ENCODE peak calls at places on chromosomes 1 and 21, in seven cellular contexts. D, G, M, Z, E, P and L are unnamed samples.

GRCh38 chr21:32884062-32884461 is 112.5 kb upstream of the PAXBP1 start:
- DNase-seq in Z (no peak), G (no peak), D (no peak), M (no peak), P (no peak), E (no peak), L (no peak)

GRCh38 chr1:48898894-48899293 is 122.2 kb upstream of the BEND5 start:
- DNase-seq in G (no peak), E (no peak), P (no peak), Z (no peak), M (no peak), D (no peak), L (no peak)

GRCh38 chr1:230084408-230085177 is 17.6 kb downstream of the GALNT2 start:
- DNase-seq in Z (peak), M (peak), P (no peak), G (peak), D (peak), E (peak), L (peak)

GRCh38 chr1:226157761-226158316 is 28.7 kb downstream of the ACBD3 start:
- DNase-seq in M (no peak), P (no peak), Z (peak), D (no peak), G (no peak), E (no peak), L (no peak)

GRCh38 chr1:43969416-43969745 is 429 bp upstream of the DPH2 start:
- DNase-seq in E (no peak), G (no peak), D (no peak), P (no peak), Z (no peak), M (no peak), L (no peak)

GRCh38 chr1:24898909-24899439 is 31.1 kb downstream of the RUNX3 start:
- DNase-seq in M (no peak), G (no peak), E (no peak), Z (no peak), P (no peak), D (no peak), L (peak)

GRCh38 chr1:245091171-245091621 is 63.6 kb upstream of the KIF26B start:
- DNase-seq in E (no peak), Z (peak), G (no peak), M (no peak), D (no peak), P (no peak), L (no peak)

GRCh38 chr1:207815913-207816312 is 64.1 kb downstream of the CD46 start:
- DNase-seq in P (no peak), M (no peak), Z (no peak), E (no peak), G (no peak), D (no peak), L (peak)

GRCh38 chr1:47449702-47450552 is 12.1 kb downstream of the FOXD2 start:
- DNase-seq in G (no peak), D (peak), M (no peak), Z (no peak), P (peak), E (no peak), L (peak)

GRCh38 chr1:117612517-117613248 is 6.8 kb downstream of the TENT5C start:
- DNase-seq in G (no peak), E (no peak), P (no peak), D (peak), M (no peak), Z (peak), L (no peak)

GRCh38 chr21:45575993-45576837 is 34.0 kb upstream of the SLC19A1 start:
- DNase-seq in G (no peak), E (no peak), P (no peak), M (no peak), Z (no peak), D (no peak), L (no peak)

GRCh38 chr21:46018615-46019014 is 37.0 kb downstream of the COL6A1 start:
- DNase-seq in Z (no peak), E (no peak), M (no peak), D (no peak), P (no peak), G (no peak), L (no peak)

GRCh38 chr1:204868340-204868700 is 2.3 kb upstream of the NFASC start:
- DNase-seq in P (no peak), E (no peak), M (no peak), D (no peak), G (no peak), Z (no peak), L (no peak)

GRCh38 chr1:36858553-36858952 is 175.8 kb downstream of the GRIK3 start:
- DNase-seq in D (no peak), E (no peak), M (no peak), G (no peak), Z (no peak), P (no peak), L (no peak)

GRCh38 chr1:212518188-212518951 is 85.7 kb downstream of the NENF start:
- DNase-seq in M (peak), P (no peak), G (no peak), Z (peak), D (peak), E (peak), L (no peak)

GRCh38 chr21:31386006-31386405 is 41.9 kb upstream of the TIAM1 start:
- DNase-seq in E (no peak), P (no peak), M (no peak), D (no peak), G (no peak), Z (no peak), L (no peak)

GRCh38 chr1:20187103-20187812 is 940 bp upstream of the PLA2G2C start:
- DNase-seq in G (no peak), Z (no peak), M (no peak), P (no peak), E (no peak), D (no peak), L (peak)

GRCh38 chr1:218674280-218674773 is 329.2 kb downstream of the TGFB2 start:
- DNase-seq in E (peak), M (no peak), D (peak), P (no peak), Z (peak), G (no peak), L (no peak)

GRCh38 chr1:88740784-88741183 is 56.7 kb downstream of the PKN2 start:
- DNase-seq in E (no peak), M (no peak), Z (no peak), D (no peak), P (no peak), G (no peak), L (no peak)

GRCh38 chr1:28208818-28209441 is 23.9 kb downstream of the DNAJC8 start:
- DNase-seq in M (peak), E (peak), Z (peak), D (peak), G (peak), P (peak), L (peak)
- TF ChIP-seq CTCF in M (peak), E (peak), Z (peak), D (peak), G (peak), P (peak), L (peak)

GRCh38 chr1:160489513-160490261 is 33.4 kb downstream of the SLAMF6 start:
- DNase-seq in E (no peak), M (no peak), D (no peak), P (no peak), Z (no peak), G (no peak), L (no peak)

GRCh38 chr1:160496334-160496733 is 26.7 kb downstream of the SLAMF6 start:
- DNase-seq in M (no peak), D (no peak), P (no peak), E (no peak), G (no peak), Z (no peak), L (no peak)

GRCh38 chr1:160491017-160491416 is 32.0 kb downstream of the SLAMF6 start:
- DNase-seq in D (no peak), Z (no peak), G (no peak), E (no peak), P (no peak), M (no peak), L (no peak)

GRCh38 chr1:160492617-160493016 is 30.4 kb downstream of the SLAMF6 start:
- DNase-seq in P (no peak), M (no peak), D (no peak), Z (no peak), E (no peak), G (no peak), L (no peak)

GRCh38 chr1:160494620-160495019 is 28.4 kb downstream of the SLAMF6 start:
- DNase-seq in Z (no peak), E (no peak), P (no peak), D (no peak), M (no peak), G (no peak), L (no peak)
- TF ChIP-seq CTCF in Z (peak), E (peak), P (no peak), D (peak), M (peak), G (peak), L (no peak)

GRCh38 chr1:96845464-96845863 is 123.9 kb downstream of the PTBP2 start:
- DNase-seq in M (peak), D (peak), Z (no peak), E (no peak), P (peak), G (peak), L (peak)
- TF ChIP-seq CTCF in M (peak), D (peak), Z (peak), E (peak), P (peak), G (peak), L (peak)

DNA sequence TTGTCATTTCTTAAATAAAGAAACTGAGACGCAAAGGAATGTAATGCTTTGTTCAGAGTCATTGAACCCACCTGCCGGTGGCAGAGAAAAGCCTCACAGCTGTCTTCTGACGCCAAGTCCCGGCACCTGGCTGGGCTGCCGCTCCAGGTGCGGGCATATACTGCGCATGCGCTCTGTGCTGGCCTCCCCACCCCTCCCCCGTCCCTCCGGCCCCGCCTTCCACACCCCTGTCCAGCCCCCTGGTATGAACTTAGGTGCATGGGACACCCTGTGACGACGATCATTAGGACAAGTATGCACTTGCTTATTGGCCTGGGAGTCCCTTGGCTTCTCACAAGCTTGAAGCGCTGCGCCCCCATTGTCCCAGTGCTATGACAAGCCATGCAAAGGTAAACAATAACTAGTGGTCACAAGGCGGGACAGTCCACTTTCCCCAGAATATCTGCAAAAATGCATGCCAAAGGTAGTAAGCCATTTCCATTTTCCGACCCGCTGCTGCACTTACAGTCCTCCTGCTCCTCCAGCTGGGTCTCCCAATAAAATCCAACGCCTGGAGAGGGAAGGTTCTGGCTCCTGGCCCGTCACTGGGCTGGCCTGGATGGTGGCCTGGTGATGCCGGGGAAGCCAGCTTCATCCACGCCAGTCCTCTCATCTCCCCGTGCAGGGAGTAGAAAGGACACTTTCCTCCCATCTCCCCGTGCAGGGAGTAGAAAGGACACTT is 100.4 kb downstream of the PSMG1 start:
- DNase-seq in D (no peak), Z (no peak), E (no peak), G (no peak), M (no peak), P (no peak), L (no peak)
- TF ChIP-seq CTCF in D (no peak), Z (no peak), E (no peak), G (no peak), M (no peak), P (no peak), L (no peak)

GRCh38 chr1:85230305-85230977 is 29.0 kb downstream of the C1orf52 start:
- DNase-seq in G (no peak), M (no peak), E (no peak), Z (no peak), D (no peak), P (no peak), L (peak)
- TF ChIP-seq CTCF in G (peak), M (peak), E (peak), Z (peak), D (no peak), P (no peak), L (peak)

DNA sequence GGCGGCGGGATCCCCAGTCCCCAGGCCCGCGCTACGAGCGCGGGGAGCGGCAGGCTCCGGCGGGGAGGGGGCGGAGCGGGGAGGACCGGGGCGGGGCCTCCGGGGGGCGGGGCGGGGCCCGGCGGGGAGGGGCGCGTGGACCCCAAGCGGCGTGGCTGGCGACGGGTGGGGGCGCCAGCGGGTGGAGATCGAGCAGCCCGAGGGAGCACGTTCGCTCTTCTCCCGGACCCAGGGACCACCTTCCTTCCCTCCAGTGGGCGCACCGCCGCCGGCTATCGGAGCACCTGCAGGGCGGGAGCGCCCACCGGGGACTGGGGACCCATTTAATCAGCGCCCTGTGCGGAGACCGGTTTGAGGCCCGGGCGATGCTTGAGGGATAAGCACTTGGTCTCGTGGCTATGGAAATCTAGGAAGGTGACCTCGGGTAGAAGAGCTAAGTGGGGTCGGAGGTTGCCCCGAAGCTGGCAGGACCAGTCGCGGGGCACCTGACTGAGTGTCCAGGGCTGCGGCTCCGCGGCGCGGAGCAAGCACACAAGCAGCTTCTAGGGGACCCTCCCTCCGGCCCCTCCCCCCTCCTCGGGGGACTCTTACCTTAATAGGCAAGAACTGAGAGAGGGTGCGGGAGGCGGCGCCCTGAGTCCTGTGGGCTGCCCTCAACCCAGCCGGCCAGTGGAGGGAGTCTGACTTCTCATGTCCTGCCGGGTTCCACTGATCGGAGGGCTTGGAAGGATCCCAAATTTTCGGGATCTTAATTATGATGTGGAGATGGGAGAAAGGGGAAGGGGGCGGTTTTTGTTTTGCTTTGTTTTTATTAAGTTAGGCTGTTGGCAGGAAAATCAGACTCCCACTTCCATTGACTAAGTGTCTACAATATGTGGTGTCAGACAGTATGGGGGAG is at the start of gene TSPAN2:
- DNase-seq in G (no peak), D (peak), P (peak), Z (no peak), E (no peak), M (peak), L (peak)
- TF ChIP-seq CTCF in G (no peak), D (no peak), P (no peak), Z (peak), E (peak), M (no peak), L (no peak)